ENCODE peak calls at places on chromosomes 5 and 9, in ten cellular contexts. S, H, Y, R, G, N, V, L, O and X are unnamed samples.
A peak's percentile ranks its signal among the peaks of the same experiment; 100 is the strongest.

GRCh38 chr5:37249820-37250175 is 622 bp upstream of the CPLANE1 start:
- DNase-seq in S (no peak), O (no peak), Y (no peak), V (no peak), H (peak; percentile 5), L (no peak), N (no peak), R (no peak), G (no peak), X (no peak)

GRCh38 chr5:150486402-150487198 is 21.3 kb upstream of the NDST1 start:
- DNase-seq in O (peak; percentile 77), L (peak; percentile 84), N (no peak), G (no peak), H (peak; percentile 71), S (peak; percentile 75), R (no peak), V (peak; percentile 69), Y (peak; percentile 80), X (peak; percentile 79)

GRCh38 chr5:26024774-26025173 is 1013.6 kb downstream of the CDH9 start:
- DNase-seq in Y (peak; percentile 38), L (no peak), O (no peak), H (no peak), V (no peak), R (no peak), S (no peak), N (no peak), G (no peak), X (peak; percentile 39)

GRCh38 chr9:4508246-4508906 is 18.1 kb downstream of the SLC1A1 start:
- DNase-seq in S (no peak), Y (no peak), L (no peak), N (no peak), O (no peak), V (peak; percentile 29), H (no peak), G (no peak), R (no peak), X (no peak)

GRCh38 chr5:43315262-43315661 is 2.0 kb upstream of the HMGCS1 start:
- DNase-seq in L (no peak), N (no peak), R (no peak), V (no peak), G (no peak), S (no peak), Y (no peak), H (peak; percentile 18), O (no peak), X (no peak)

GRCh38 chr5:139914218-139914807 is 118.7 kb downstream of the PSD2 start:
- DNase-seq in V (no peak), S (no peak), G (no peak), R (peak; percentile 59), H (no peak), L (no peak), Y (no peak), O (no peak), N (no peak), X (no peak)

GRCh38 chr5:1526681-1527131 is 2.9 kb upstream of the LPCAT1 start:
- DNase-seq in S (peak; percentile 6), O (peak; percentile 6), V (no peak), H (no peak), N (no peak), G (peak; percentile 16), Y (no peak), L (peak; percentile 32), R (peak; percentile 81), X (no peak)

GRCh38 chr9:123383512-123384170 is 27.6 kb downstream of the CRB2 start:
- DNase-seq in H (no peak), Y (no peak), L (no peak), G (no peak), O (no peak), R (no peak), V (no peak), S (no peak), N (no peak), X (peak; percentile 41)

GRCh38 chr5:15774632-15775031 is 274.7 kb downstream of the FBXL7 start:
- DNase-seq in S (no peak), L (no peak), N (no peak), G (no peak), O (no peak), H (no peak), Y (no peak), R (no peak), V (no peak), X (peak; percentile 20)

GRCh38 chr5:108919591-108920326 is 172.1 kb downstream of the FER start:
- DNase-seq in V (no peak), H (peak; percentile 5), L (no peak), G (no peak), Y (no peak), R (no peak), S (no peak), N (no peak), O (no peak), X (no peak)

GRCh38 chr9:16197578-16198370 is 644.9 kb downstream of the CCDC171 start:
- DNase-seq in H (no peak), V (no peak), S (no peak), L (no peak), G (no peak), Y (peak; percentile 22), N (no peak), R (no peak), O (no peak), X (no peak)

DNA sequence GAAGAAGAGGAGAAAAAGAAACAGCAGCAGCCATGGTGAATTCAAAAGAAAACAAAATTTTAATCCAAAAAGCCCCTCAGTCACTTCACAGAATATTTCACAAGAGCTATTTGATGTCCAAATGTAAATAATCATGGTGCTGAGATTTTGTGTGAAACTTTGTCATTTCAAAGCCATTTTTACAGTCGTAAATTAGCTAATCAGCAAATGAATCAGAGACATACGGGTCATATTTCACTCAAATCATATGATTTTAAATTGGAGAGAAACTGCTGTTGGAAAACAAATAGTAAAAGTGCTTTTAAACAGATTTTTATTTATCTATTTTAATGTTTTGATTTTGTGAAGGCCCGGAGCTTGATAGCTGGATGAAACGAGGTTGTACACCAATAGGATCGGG is 101.4 kb upstream of the SMIM23 start:
- DNase-seq in G (no peak), S (no peak), N (no peak), R (no peak), O (no peak), Y (no peak), H (no peak), L (no peak), V (no peak), X (no peak)
- TF ChIP-seq CTCF in G (no peak), S (no peak), N (no peak), R (no peak), O (no peak), Y (no peak), H (no peak), L (no peak), V (no peak), X (no peak)

GRCh38 chr5:36079200-36079761 is 12.6 kb upstream of the UGT3A2 start:
- DNase-seq in G (no peak), R (no peak), S (no peak), H (peak; percentile 64), O (no peak), V (peak; percentile 37), L (no peak), Y (peak; percentile 53), N (peak; percentile 11), X (peak; percentile 34)
- TF ChIP-seq CTCF in G (peak; percentile 65), R (peak; percentile 73), S (peak; percentile 47), H (peak; percentile 69), O (no peak), V (peak; percentile 70), L (peak; percentile 56), Y (peak; percentile 86), N (peak; percentile 79), X (peak; percentile 65)

DNA sequence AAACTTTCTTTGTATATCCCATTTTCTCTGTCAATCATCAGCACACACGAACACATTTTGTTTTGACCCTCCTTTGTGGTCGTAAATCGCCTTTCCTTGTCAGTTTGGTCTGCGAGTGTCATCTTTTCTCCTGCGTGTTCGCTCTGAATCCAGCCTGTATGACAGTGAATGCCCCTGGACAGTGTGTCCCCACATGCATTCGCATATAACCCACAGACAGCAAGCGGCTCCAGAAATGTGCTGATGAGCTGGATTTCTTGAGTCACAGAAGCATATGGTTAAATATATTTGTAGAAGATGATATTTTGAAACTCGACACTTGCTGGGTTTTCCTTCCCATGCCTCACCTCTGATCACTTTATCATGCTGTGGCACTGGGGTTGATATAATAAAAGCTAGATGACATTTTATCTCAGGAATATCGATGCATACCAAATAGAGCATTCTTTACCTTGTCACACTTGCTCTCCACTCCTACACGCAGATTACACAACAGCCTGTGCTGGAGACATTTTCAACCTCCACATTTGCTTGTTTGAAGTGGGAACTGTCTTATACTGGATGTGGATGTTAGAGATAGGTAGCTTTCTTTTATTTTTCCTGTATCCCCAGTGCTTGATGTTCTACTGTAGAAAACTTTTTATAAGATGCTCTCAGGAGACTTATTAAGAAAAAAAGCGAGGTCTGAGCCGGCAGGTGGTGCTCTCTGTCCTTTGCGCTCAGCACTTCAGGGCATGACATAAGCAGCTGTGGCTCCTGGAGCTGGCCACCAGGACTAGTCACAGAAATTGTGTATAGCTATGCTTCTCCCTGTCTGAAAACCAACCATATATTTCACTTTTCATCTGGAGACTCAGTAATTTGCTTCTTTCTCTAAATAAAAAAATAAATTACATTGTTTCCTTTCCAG is 215.1 kb downstream of the SH3GL2 start:
- DNase-seq in Y (peak; percentile 26), G (peak; percentile 52), O (no peak), R (no peak), S (no peak), N (no peak), L (no peak), V (no peak), H (peak; percentile 13), X (peak; percentile 9)
- TF ChIP-seq CTCF in Y (peak; percentile 53), G (no peak), O (no peak), R (peak; percentile 33), S (no peak), N (no peak), L (no peak), V (no peak), H (peak; percentile 2), X (peak; percentile 14)

DNA sequence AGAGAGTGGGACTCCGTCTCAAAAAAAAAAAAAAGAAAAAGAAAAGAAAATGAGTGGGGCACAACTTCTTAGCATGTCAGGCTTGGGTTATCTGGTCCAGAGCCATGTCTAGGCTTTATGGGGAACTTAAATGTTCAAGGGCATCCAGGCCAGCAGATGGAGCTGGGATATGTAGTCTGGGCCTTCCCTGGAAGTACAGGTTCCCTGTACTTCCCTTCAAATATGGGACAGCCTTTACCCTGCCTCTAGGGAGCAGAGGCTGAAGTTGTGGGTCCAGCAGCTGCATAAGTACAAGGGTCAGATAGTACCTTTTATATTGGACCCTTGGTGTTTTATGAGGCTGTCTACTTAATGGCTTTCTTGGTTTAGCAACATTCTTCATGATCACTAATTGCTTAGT is 42.1 kb downstream of the FAF2 start:
- DNase-seq in S (no peak), V (no peak), H (no peak), R (no peak), O (no peak), N (no peak), L (no peak), G (no peak), Y (no peak), X (no peak)
- TF ChIP-seq CTCF in S (no peak), V (no peak), H (no peak), R (no peak), O (no peak), N (no peak), L (no peak), G (no peak), Y (peak; percentile 18), X (no peak)

GRCh38 chr5:102561894-102562760 is 63.3 kb upstream of the SLCO6A1 start:
- DNase-seq in H (peak; percentile 57), L (peak; percentile 46), Y (peak; percentile 74), V (peak; percentile 19), G (no peak), O (no peak), R (no peak), N (no peak), S (no peak), X (peak; percentile 53)
- TF ChIP-seq CTCF in H (peak; percentile 93), L (peak; percentile 52), Y (peak; percentile 100), V (peak; percentile 87), G (no peak), O (no peak), R (peak; percentile 52), N (peak; percentile 74), S (peak; percentile 58), X (peak; percentile 65)